ENCODE peak calls at places on chromosomes 1 and 21, in seven cellular contexts. Q is stimulated activated CD8-positive, alpha-beta memory T cell treated with anti-CD3 and anti-CD28 coated beads, Interleukin-15, amount 100 ng/mL, for 1 hour; U is kidney epithelial cell; L is transverse colon; S is activated T-helper 1 cell treated with anti-CD3 and anti-CD28 coated beads, Interleukin-12 subunit alpha, Interleukin-12 subunit beta, Interleukin-2, Interleukin-4 antibody, amounts not matched to agents 30 ng/mL and 10 ng/mL and 1 ng/mL, durations not matched to agents 14 hours and 24 hours and 36 hours; N is naive thymus-derived CD8-positive, alpha-beta T cell; W is NCI-H146. R is an unnamed sample.

GRCh38 chr21:33975548-33976081 is 60.0 kb upstream of the ATP5PO start:
- DNase-seq in Q (peak; percentile 20), U (no peak), L (peak; percentile 25), S (peak; percentile 72), N (peak; percentile 22), W (no peak), R (no peak)

GRCh38 chr1:68047659-68048026 is 2.8 kb downstream of the DIRAS3 start:
- DNase-seq in Q (no peak), U (no peak), L (no peak), S (no peak), N (no peak), W (no peak), R (no peak)

GRCh38 chr1:198519639-198520501 is 20.6 kb downstream of the ATP6V1G3 start:
- DNase-seq in Q (no peak), U (no peak), L (no peak), S (no peak), N (no peak), W (no peak), R (no peak)

GRCh38 chr21:25564349-25564948 is 42.8 kb downstream of the MRPL39 start:
- DNase-seq in Q (no peak), U (no peak), L (no peak), S (no peak), N (no peak), W (no peak), R (no peak)

GRCh38 chr1:50157306-50157705 is 48.6 kb downstream of the ELAVL4 start:
- DNase-seq in Q (no peak), U (no peak), L (no peak), S (no peak), N (no peak), W (no peak), R (no peak)

GRCh38 chr1:25819496-25820246 is at the start of gene MTFR1L:
- DNase-seq in Q (peak; percentile 83), U (peak; percentile 50), L (peak; percentile 95), S (peak; percentile 93), N (peak; percentile 91), W (peak; percentile 82), R (peak; percentile 87)

GRCh38 chr1:102089791-102090190 is 93.1 kb upstream of the OLFM3 start:
- DNase-seq in Q (no peak), U (no peak), L (no peak), S (no peak), N (no peak), W (no peak), R (no peak)

GRCh38 chr1:187987236-187987776 is 1158.6 kb downstream of the PLA2G4A start:
- DNase-seq in Q (no peak), U (no peak), L (no peak), S (no peak), N (no peak), W (no peak), R (no peak)

GRCh38 chr1:90850181-90850924 is 133.3 kb upstream of the BARHL2 start:
- DNase-seq in Q (no peak), U (no peak), L (peak; percentile 28), S (no peak), N (no peak), W (peak; percentile 51), R (no peak)

GRCh38 chr1:177849130-177849529 is 120.7 kb downstream of the SEC16B start:
- DNase-seq in Q (no peak), U (no peak), L (no peak), S (no peak), N (no peak), W (no peak), R (no peak)

GRCh38 chr1:5644281-5645134 is 347.7 kb downstream of the NPHP4 start:
- DNase-seq in Q (no peak), U (no peak), L (no peak), S (no peak), N (no peak), W (no peak), R (no peak)

GRCh38 chr1:83547903-83548302 is 451.0 kb downstream of the TTLL7 start:
- DNase-seq in Q (no peak), U (no peak), L (no peak), S (no peak), N (no peak), W (no peak), R (no peak)

GRCh38 chr1:56506314-56506743 is 73.0 kb downstream of the PLPP3 start:
- DNase-seq in Q (no peak), U (no peak), L (peak; percentile 66), S (no peak), N (no peak), W (no peak), R (no peak)